ENCODE peak calls at places on chromosomes 7 and 10, in seven cellular contexts. B is fibroblast of lung; Z is activated T-cell treated with anti-CD3 and anti-CD28 coated beads, Interleukin-2, amount 50 U/mL, for 72 hours; Y is activated CD8-positive, alpha-beta memory T cell treated with anti-CD3 and anti-CD28 coated beads for 24 hours; J is NCI-H1092; M is head of caudate nucleus; T is NCI-H1436 treated with DMSO at 0.1 percent for 48 hours. X is an unnamed sample.

GRCh38 chr10:72567884-72568283 is 58.0 kb downstream of the MICU1 start:
- DNase-seq in B (peak; percentile 18), Z (no peak), Y (no peak), J (no peak), M (no peak), T (no peak), X (peak; percentile 43)

GRCh38 chr7:123948122-123948521 is 23.1 kb downstream of the SPAM1 start:
- DNase-seq in B (no peak), Z (no peak), Y (no peak), J (no peak), M (no peak), T (no peak), X (no peak)

GRCh38 chr10:122861724-122862161 is 16.1 kb upstream of the CUZD1 start:
- DNase-seq in B (peak; percentile 69), Z (no peak), Y (no peak), J (no peak), M (no peak), T (no peak), X (no peak)

GRCh38 chr7:47285860-47286491 is 295.9 kb downstream of the TNS3 start:
- DNase-seq in B (no peak), Z (no peak), Y (no peak), J (no peak), M (no peak), T (no peak), X (no peak)

GRCh38 chr7:21089653-21090052 is 303.0 kb upstream of the SP8 start:
- DNase-seq in B (no peak), Z (no peak), Y (no peak), J (no peak), M (no peak), T (no peak), X (no peak)

GRCh38 chr7:113281223-113281622 is 162.9 kb upstream of the SMIM30 start:
- DNase-seq in B (no peak), Z (no peak), Y (no peak), J (no peak), M (no peak), T (no peak), X (no peak)

GRCh38 chr7:96998333-96998732 is 7.0 kb upstream of the DLX6 start:
- DNase-seq in B (no peak), Z (no peak), Y (no peak), J (no peak), M (no peak), T (no peak), X (no peak)

GRCh38 chr7:66865290-66865864 is 55.6 kb upstream of the TMEM248 start:
- DNase-seq in B (no peak), Z (no peak), Y (no peak), J (no peak), M (no peak), T (no peak), X (no peak)

GRCh38 chr7:33423646-33424020 is 294.3 kb downstream of the BBS9 start:
- DNase-seq in B (peak; percentile 13), Z (no peak), Y (no peak), J (no peak), M (no peak), T (no peak), X (peak; percentile 13)

GRCh38 chr7:17844514-17845196 is 95.6 kb downstream of the SNX13 start:
- DNase-seq in B (peak; percentile 2), Z (no peak), Y (no peak), J (no peak), M (no peak), T (no peak), X (no peak)

GRCh38 chr7:4836206-4836661 is 25.6 kb downstream of the PAPOLB start:
- DNase-seq in B (no peak), Z (no peak), Y (no peak), J (no peak), M (no peak), T (no peak), X (no peak)

GRCh38 chr7:128215281-128215680 is 25.8 kb upstream of the LEP start:
- DNase-seq in B (peak; percentile 89), Z (no peak), Y (no peak), J (no peak), M (no peak), T (no peak), X (no peak)

GRCh38 chr7:151430391-151431205 is 9.3 kb downstream of the CRYGN start:
- DNase-seq in B (no peak), Z (no peak), Y (no peak), J (no peak), M (no peak), T (no peak), X (no peak)

GRCh38 chr10:29482591-29483421 is 152.0 kb downstream of the SVIL start:
- DNase-seq in B (peak; percentile 60), Z (peak; percentile 65), Y (no peak), J (no peak), M (no peak), T (no peak), X (peak; percentile 93)

GRCh38 chr10:110556993-110557601 is 10.4 kb upstream of the SMC3 start:
- DNase-seq in B (peak; percentile 58), Z (peak; percentile 75), Y (peak; percentile 81), J (no peak), M (peak; percentile 61), T (no peak), X (peak; percentile 83)

GRCh38 chr7:106563466-106564150 is 97.3 kb downstream of the CCDC71L start:
- DNase-seq in B (peak; percentile 39), Z (no peak), Y (no peak), J (no peak), M (no peak), T (no peak), X (peak; percentile 18)

GRCh38 chr10:91598211-91598981 is 34.5 kb downstream of the PPP1R3C start:
- DNase-seq in B (peak; percentile 92), Z (no peak), Y (no peak), J (no peak), M (peak; percentile 47), T (no peak), X (peak; percentile 83)

GRCh38 chr7:51306761-51307160 is 9.8 kb downstream of the COBL start:
- DNase-seq in B (no peak), Z (no peak), Y (no peak), J (no peak), M (peak; percentile 55), T (no peak), X (no peak)

GRCh38 chr10:63588436-63589180 is 67.4 kb downstream of the REEP3 start:
- DNase-seq in B (peak; percentile 27), Z (no peak), Y (no peak), J (no peak), M (no peak), T (no peak), X (no peak)

GRCh38 chr7:112566392-112567324 is 85.9 kb downstream of the LSMEM1 start:
- DNase-seq in B (no peak), Z (no peak), Y (no peak), J (peak; percentile 78), M (no peak), T (no peak), X (no peak)

GRCh38 chr10:121338206-121338991 is 259.8 kb downstream of the FGFR2 start:
- DNase-seq in B (no peak), Z (no peak), Y (no peak), J (no peak), M (no peak), T (no peak), X (no peak)

GRCh38 chr7:8114175-8114574 is 145.6 kb downstream of the GLCCI1 start:
- DNase-seq in B (no peak), Z (peak; percentile 17), Y (no peak), J (no peak), M (no peak), T (no peak), X (no peak)

GRCh38 chr10:123582084-123582989 is 83.8 kb upstream of the GPR26 start:
- DNase-seq in B (peak; percentile 61), Z (peak; percentile 64), Y (peak; percentile 85), J (peak; percentile 25), M (peak; percentile 90), T (no peak), X (peak; percentile 76)

GRCh38 chr10:79081353-79082034 is 12.7 kb downstream of the ZMIZ1 start:
- DNase-seq in B (peak; percentile 85), Z (no peak), Y (no peak), J (no peak), M (no peak), T (no peak), X (no peak)

GRCh38 chr10:103916901-103917300 is 1.1 kb downstream of the STN1 start:
- DNase-seq in B (no peak), Z (no peak), Y (no peak), J (no peak), M (no peak), T (no peak), X (no peak)

GRCh38 chr10:62811159-62811875 is 4.8 kb downstream of the EGR2 start:
- DNase-seq in B (no peak), Z (peak; percentile 91), Y (peak; percentile 88), J (no peak), M (no peak), T (no peak), X (no peak)

GRCh38 chr10:126459878-126460481 is 71.7 kb upstream of the ADAM12 start:
- DNase-seq in B (peak; percentile 95), Z (no peak), Y (no peak), J (no peak), M (peak; percentile 34), T (no peak), X (peak; percentile 78)

GRCh38 chr7:138129551-138130165 is 53.4 kb downstream of the AKR1D1 start:
- DNase-seq in B (no peak), Z (no peak), Y (no peak), J (no peak), M (peak; percentile 22), T (no peak), X (no peak)

GRCh38 chr10:24104895-24105294 is 104.0 kb upstream of the KIAA1217 start:
- DNase-seq in B (no peak), Z (no peak), Y (no peak), J (no peak), M (no peak), T (no peak), X (no peak)

GRCh38 chr10:72013202-72013945 is 49.2 kb downstream of the CHST3 start:
- DNase-seq in B (no peak), Z (no peak), Y (no peak), J (no peak), M (peak; percentile 78), T (no peak), X (no peak)